ENCODE peak calls at places on chromosomes 5 and 9, in seven cellular contexts. H is keratinocyte, Q is skeletal muscle cell, J is ovary, R is transverse colon, K is mesendoderm, I is cardiac muscle cell. G is an unnamed sample.

GRCh38 chr5:114319236-114319635 is 42.6 kb upstream of the KCNN2 start:
- DNase-seq in H (no peak), Q (no peak), J (no peak), R (no peak), K (no peak), I (no peak), G (no peak)

GRCh38 chr5:145941677-145942130 is 5.3 kb downstream of the SH3RF2 start:
- DNase-seq in H (no peak), Q (no peak), J (no peak), R (no peak), K (no peak), I (no peak), G (no peak)

GRCh38 chr5:90886381-90886780 is 327.8 kb downstream of the ADGRV1 start:
- DNase-seq in H (no peak), Q (no peak), J (no peak), R (no peak), K (no peak), I (no peak), G (no peak)

GRCh38 chr5:72194846-72195245 is 87.6 kb downstream of the MAP1B start:
- DNase-seq in H (no peak), Q (no peak), J (no peak), R (peak; percentile 10), K (no peak), I (no peak), G (no peak)

GRCh38 chr9:33453999-33454660 is 6.7 kb upstream of the AQP3 start:
- DNase-seq in H (no peak), Q (no peak), J (no peak), R (peak; percentile 50), K (no peak), I (no peak), G (no peak)

GRCh38 chr9:129472651-129473102 is 148.2 kb downstream of the C9orf50 start:
- DNase-seq in H (no peak), Q (no peak), J (no peak), R (no peak), K (no peak), I (no peak), G (no peak)

GRCh38 chr9:34047864-34048729 is 590 bp downstream of the UBAP2 start:
- DNase-seq in H (no peak), Q (no peak), J (no peak), R (peak; percentile 69), K (peak; percentile 62), I (no peak), G (no peak)

GRCh38 chr5:137221914-137222313 is 277.2 kb downstream of the SPOCK1 start:
- DNase-seq in H (no peak), Q (no peak), J (no peak), R (no peak), K (no peak), I (no peak), G (no peak)

GRCh38 chr5:137309290-137309689 is 189.8 kb downstream of the SPOCK1 start:
- DNase-seq in H (no peak), Q (no peak), J (no peak), R (no peak), K (no peak), I (no peak), G (no peak)

GRCh38 chr9:134289241-134289875 is 36.9 kb upstream of the RXRA start:
- DNase-seq in H (no peak), Q (no peak), J (no peak), R (no peak), K (no peak), I (no peak), G (no peak)

GRCh38 chr9:111648066-111648465 is 13.3 kb upstream of the GNG10 start:
- DNase-seq in H (no peak), Q (no peak), J (no peak), R (no peak), K (no peak), I (peak; percentile 25), G (no peak)

GRCh38 chr9:99019523-99020331 is 76.0 kb downstream of the COL15A1 start:
- DNase-seq in H (peak; percentile 75), Q (peak; percentile 88), J (no peak), R (no peak), K (peak; percentile 55), I (peak; percentile 95), G (no peak)

GRCh38 chr9:27671591-27671990 is 98.3 kb upstream of the C9orf72 start:
- DNase-seq in H (no peak), Q (peak; percentile 4), J (no peak), R (no peak), K (no peak), I (peak; percentile 17), G (no peak)
- H3K4me3 ChIP-seq in H (no peak overlapping the region), Q (no peak overlapping the region), J (no peak overlapping the region), R (no peak overlapping the region), K (no peak overlapping the region), I (no peak overlapping the region), G (no peak overlapping the region)

GRCh38 chr5:67165524-67166459 is 30.8 kb downstream of the CD180 start:
- DNase-seq in H (no peak), Q (peak; percentile 28), J (peak; percentile 71), R (peak; percentile 90), K (peak; percentile 96), I (peak; percentile 90), G (no peak)
- H3K4me3 ChIP-seq in H (no peak overlapping the region), Q (no peak overlapping the region), J (peak overlapping the region; percentile 15), R (peak overlapping the region; percentile 23), K (no peak overlapping the region), I (no peak overlapping the region), G (no peak overlapping the region)

GRCh38 chr5:80227979-80228596 is 27.8 kb downstream of the SERINC5 start:
- DNase-seq in H (no peak), Q (no peak), J (no peak), R (no peak), K (no peak), I (no peak), G (no peak)
- H3K4me3 ChIP-seq in H (no peak overlapping the region), Q (no peak overlapping the region), J (no peak overlapping the region), R (no peak overlapping the region), K (no peak overlapping the region), I (no peak overlapping the region), G (no peak overlapping the region)

GRCh38 chr9:121871431-121872025 is 220.1 kb downstream of the DAB2IP start:
- DNase-seq in H (no peak), Q (no peak), J (no peak), R (no peak), K (no peak), I (no peak), G (no peak)

GRCh38 chr9:121878208-121878835 is 214.8 kb downstream of the TTLL11 start:
- DNase-seq in H (no peak), Q (no peak), J (no peak), R (no peak), K (no peak), I (no peak), G (no peak)

GRCh38 chr9:121880343-121880742 is 212.8 kb downstream of the TTLL11 start:
- DNase-seq in H (no peak), Q (no peak), J (no peak), R (no peak), K (no peak), I (peak; percentile 24), G (no peak)

GRCh38 chr9:121876212-121876611 is 216.9 kb downstream of the TTLL11 start:
- DNase-seq in H (no peak), Q (no peak), J (no peak), R (no peak), K (no peak), I (no peak), G (no peak)

GRCh38 chr9:121876658-121877271 is 216.3 kb downstream of the TTLL11 start:
- DNase-seq in H (no peak), Q (no peak), J (no peak), R (no peak), K (no peak), I (peak; percentile 76), G (no peak)
- H3K4me3 ChIP-seq in H (no peak overlapping the region), Q (no peak overlapping the region), J (no peak overlapping the region), R (no peak overlapping the region), K (no peak overlapping the region), I (no peak overlapping the region), G (no peak overlapping the region)

GRCh38 chr5:9483251-9483650 is 62.6 kb downstream of the SEMA5A start:
- DNase-seq in H (no peak), Q (no peak), J (no peak), R (no peak), K (peak; percentile 70), I (no peak), G (no peak)
- H3K4me3 ChIP-seq in H (no peak overlapping the region), Q (no peak overlapping the region), J (no peak overlapping the region), R (no peak overlapping the region), K (no peak overlapping the region), I (no peak overlapping the region), G (no peak overlapping the region)

GRCh38 chr9:19440376-19440775 is 31.6 kb downstream of the ACER2 start:
- DNase-seq in H (no peak), Q (no peak), J (no peak), R (no peak), K (no peak), I (no peak), G (no peak)

GRCh38 chr9:19440823-19441580 is 32.2 kb downstream of the ACER2 start:
- DNase-seq in H (no peak), Q (no peak), J (no peak), R (no peak), K (no peak), I (peak; percentile 58), G (no peak)

GRCh38 chr9:19442240-19442639 is 33.4 kb downstream of the ACER2 start:
- DNase-seq in H (no peak), Q (no peak), J (no peak), R (no peak), K (no peak), I (no peak), G (no peak)

GRCh38 chr9:19445452-19445851 is 36.6 kb downstream of the ACER2 start:
- DNase-seq in H (no peak), Q (no peak), J (no peak), R (no peak), K (no peak), I (no peak), G (no peak)

GRCh38 chr9:19441730-19442129 is 32.9 kb downstream of the ACER2 start:
- DNase-seq in H (no peak), Q (no peak), J (no peak), R (no peak), K (no peak), I (no peak), G (no peak)
- H3K4me3 ChIP-seq in H (no peak overlapping the region), Q (no peak overlapping the region), J (no peak overlapping the region), R (no peak overlapping the region), K (no peak overlapping the region), I (no peak overlapping the region), G (no peak overlapping the region)

GRCh38 chr9:14440062-14440461 is 126.1 kb upstream of the NFIB start:
- DNase-seq in H (no peak), Q (no peak), J (no peak), R (no peak), K (no peak), I (no peak), G (no peak)

GRCh38 chr9:14437336-14438231 is 123.6 kb upstream of the NFIB start:
- DNase-seq in H (no peak), Q (no peak), J (peak; percentile 21), R (no peak), K (no peak), I (no peak), G (no peak)

GRCh38 chr9:14435871-14436270 is 121.9 kb upstream of the NFIB start:
- DNase-seq in H (no peak), Q (no peak), J (no peak), R (no peak), K (no peak), I (no peak), G (no peak)

GRCh38 chr9:14439555-14439954 is 125.6 kb upstream of the NFIB start:
- DNase-seq in H (no peak), Q (no peak), J (no peak), R (no peak), K (no peak), I (no peak), G (no peak)

GRCh38 chr9:14438232-14438966 is 124.5 kb upstream of the NFIB start:
- DNase-seq in H (no peak), Q (no peak), J (no peak), R (no peak), K (no peak), I (no peak), G (no peak)
- H3K4me3 ChIP-seq in H (no peak overlapping the region), Q (no peak overlapping the region), J (no peak overlapping the region), R (no peak overlapping the region), K (no peak overlapping the region), I (no peak overlapping the region), G (no peak overlapping the region)

G was measured in LNCaP clone FGC.